ENCODE peak calls at places on chromosomes 5 and 9, in eight cellular contexts. G is pancreas, I is colonic mucosa, C is heart right ventricle, E is mammary epithelial cell, H is ovary, Q is upper lobe of right lung, V is left ventricle myocardium inferior. M is an unnamed sample. For H3K9me3 and H3K4me1, the result is how much of the 10 kb centered on the place peaks cover.

GRCh38 chr9:126682928-126683697 is 69.4 kb downstream of the LMX1B start:
- DNase-seq in C (no peak), H (peak), E (no peak), I (no peak), V (peak), Q (no peak), G (no peak), M (no peak)

GRCh38 chr5:138623053-138623452 is 47.9 kb upstream of the HSPA9 start:
- DNase-seq in E (no peak), G (no peak), H (peak), V (no peak), Q (no peak), C (no peak), I (no peak), M (no peak)

GRCh38 chr9:108759399-108759798 is 96.4 kb downstream of the ACTL7B start:
- DNase-seq in G (peak), Q (no peak), C (no peak), H (no peak), E (no peak), I (no peak), V (no peak), M (no peak)

GRCh38 chr5:59036274-59036961 is 453.5 kb downstream of the RAB3C start:
- DNase-seq in Q (no peak), V (no peak), C (no peak), I (peak), H (no peak), E (peak), G (no peak), M (no peak)

GRCh38 chr9:124621371-124622328 is 114.5 kb upstream of the NR5A1 start:
- DNase-seq in E (peak), Q (no peak), H (no peak), V (no peak), G (no peak), C (no peak), I (no peak), M (no peak)

GRCh38 chr5:134582941-134583340 is 49.7 kb downstream of the SAR1B start:
- DNase-seq in C (no peak), V (no peak), E (no peak), I (no peak), H (no peak), G (peak), Q (peak), M (no peak)

GRCh38 chr5:1042626-1043025 is 34.0 kb downstream of the NKD2 start:
- DNase-seq in H (no peak), E (no peak), G (no peak), C (no peak), I (no peak), V (no peak), Q (no peak), M (no peak)

GRCh38 chr9:129806126-129806525 is 3.1 kb downstream of the TOR1B start:
- DNase-seq in H (no peak), V (no peak), C (no peak), G (no peak), E (no peak), Q (no peak), I (no peak), M (no peak)

GRCh38 chr5:91311697-91312501 is 71.2 kb downstream of the ARRDC3 start:
- DNase-seq in V (peak), E (peak), C (peak), H (peak), I (peak), G (peak), Q (peak), M (no peak)

GRCh38 chr9:14993891-14994554 is 83.8 kb upstream of the FREM1 start:
- DNase-seq in V (no peak), C (no peak), Q (no peak), H (no peak), E (no peak), G (no peak), I (no peak), M (no peak)

GRCh38 chr5:59390074-59390659 is 503.4 kb downstream of the PDE4D start:
- DNase-seq in H (no peak), V (no peak), I (peak), E (no peak), Q (no peak), C (no peak), G (no peak), M (no peak)

DNA sequence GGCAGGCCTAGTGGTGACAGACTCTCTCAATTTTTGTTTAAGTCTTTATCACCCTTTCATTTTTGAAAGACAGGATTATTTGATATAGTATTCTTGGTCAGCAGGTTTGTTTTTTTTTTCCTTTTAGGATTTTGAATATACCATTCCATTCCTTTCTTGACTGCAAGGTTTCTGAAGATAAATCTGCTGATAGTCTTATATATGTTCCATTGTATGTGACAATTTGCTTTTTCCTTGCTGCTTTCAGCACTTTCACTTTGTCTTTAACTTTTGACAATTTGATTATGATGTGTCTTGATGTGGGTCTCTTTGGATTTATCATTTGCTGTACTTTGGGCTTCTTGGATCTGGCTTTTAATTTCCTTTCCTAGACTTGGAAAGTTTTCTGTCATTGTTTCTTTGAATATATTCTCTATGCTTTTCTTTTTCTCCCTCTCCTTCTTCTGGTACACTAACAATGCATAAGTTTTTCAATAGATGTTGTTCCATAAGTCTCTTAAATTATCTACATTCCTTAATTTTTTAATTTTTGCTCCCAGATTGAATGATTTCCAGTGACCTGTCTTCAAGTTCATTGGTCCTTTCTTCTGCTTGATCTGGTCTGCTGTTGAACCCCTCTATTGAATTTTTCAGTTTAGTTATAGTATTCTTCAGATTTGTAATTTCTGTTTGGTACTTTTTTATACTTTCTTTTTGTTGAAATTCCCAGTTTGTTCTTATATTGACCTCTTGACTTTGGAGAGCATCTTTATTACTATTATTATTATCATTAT is 14.6 kb upstream of the FBXW2 start:
- DNase-seq in Q (no peak), G (no peak), I (no peak), C (no peak), H (no peak), E (no peak), V (no peak), M (no peak)
- H3K9me3 ChIP-seq in Q (under half), G (under half), I (under half), C (under half), H (under half), E (under half), V (half or more), M (under half)

DNA sequence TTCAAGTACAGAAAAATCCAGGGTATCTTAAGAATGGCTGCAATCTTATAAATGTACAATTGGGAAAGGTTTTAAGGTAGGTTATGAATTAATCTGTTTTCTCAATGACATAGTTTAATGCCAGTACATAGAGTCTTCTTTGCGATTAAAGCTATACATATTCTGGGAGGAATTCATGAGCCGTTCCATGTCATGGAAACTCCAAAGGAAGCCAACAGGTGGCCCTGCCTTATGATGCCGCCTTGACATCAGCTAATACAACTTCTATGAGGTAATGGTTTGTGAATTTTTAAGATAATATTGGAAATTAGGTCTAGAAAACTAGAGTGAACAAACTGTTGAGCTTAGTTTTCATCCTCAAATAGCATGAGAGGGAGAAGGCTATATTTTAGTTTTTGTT is 713.4 kb downstream of the EFNA5 start:
- DNase-seq in Q (no peak), V (no peak), G (no peak), H (no peak), I (no peak), E (no peak), C (no peak), M (no peak)
- H3K4me1 ChIP-seq in Q (under half), V (under half), G (under half), H (under half), I (under half), E (under half), C (under half), M (under half)

GRCh38 chr5:143245929-143246561 is 157.4 kb downstream of the NR3C1 start:
- DNase-seq in H (no peak), G (no peak), Q (no peak), E (peak), C (no peak), I (no peak), V (no peak), M (no peak)

GRCh38 chr5:143241892-143242291 is 161.6 kb downstream of the NR3C1 start:
- DNase-seq in C (no peak), E (peak), Q (no peak), G (no peak), I (no peak), V (no peak), H (no peak), M (no peak)

GRCh38 chr5:143244990-143245389 is 158.5 kb downstream of the NR3C1 start:
- DNase-seq in V (no peak), E (peak), G (no peak), H (no peak), C (no peak), I (no peak), Q (no peak), M (no peak)

GRCh38 chr5:143243103-143243502 is 160.4 kb downstream of the NR3C1 start:
- DNase-seq in C (no peak), G (no peak), H (no peak), V (no peak), Q (no peak), E (no peak), I (no peak), M (no peak)

GRCh38 chr5:143244000-143244736 is 159.3 kb downstream of the NR3C1 start:
- DNase-seq in C (no peak), H (no peak), I (peak), E (peak), V (peak), G (peak), Q (no peak), M (no peak)
- TF ChIP-seq CTCF in C (no peak), H (no peak), I (no peak), E (no peak), V (no peak), G (no peak), Q (no peak), M (no peak)

GRCh38 chr5:141095263-141095641 is 837 bp downstream of the PCDHB2 start:
- DNase-seq in V (no peak), H (no peak), E (no peak), C (no peak), Q (no peak), G (no peak), I (no peak), M (no peak)
- H3K9me3 ChIP-seq in V (half or more), H (under half), E (under half), C (under half), Q (under half), G (under half), I (under half), M (under half)

GRCh38 chr9:132485454-132485853 is 75.4 kb downstream of the CFAP77 start:
- DNase-seq in G (no peak), E (no peak), H (no peak), V (no peak), C (no peak), Q (no peak), I (no peak), M (no peak)
- H3K4me1 ChIP-seq in G (under half), E (under half), H (under half), V (under half), C (under half), Q (under half), I (under half), M (under half)

GRCh38 chr5:160167623-160168165 is 48.4 kb upstream of the PWWP2A start:
- DNase-seq in H (no peak), E (peak), G (no peak), I (no peak), Q (no peak), C (no peak), V (no peak), M (peak)

GRCh38 chr5:160162910-160163309 is 43.7 kb upstream of the PWWP2A start:
- DNase-seq in E (no peak), Q (no peak), I (no peak), C (no peak), V (no peak), G (no peak), H (no peak), M (no peak)

GRCh38 chr5:160166973-160167622 is 47.8 kb upstream of the PWWP2A start:
- DNase-seq in E (no peak), H (no peak), V (no peak), G (no peak), I (no peak), C (no peak), Q (no peak), M (no peak)

GRCh38 chr5:160166069-160166972 is 47.1 kb upstream of the PWWP2A start:
- DNase-seq in C (no peak), Q (no peak), G (no peak), H (no peak), E (no peak), I (no peak), V (no peak), M (no peak)

DNA sequence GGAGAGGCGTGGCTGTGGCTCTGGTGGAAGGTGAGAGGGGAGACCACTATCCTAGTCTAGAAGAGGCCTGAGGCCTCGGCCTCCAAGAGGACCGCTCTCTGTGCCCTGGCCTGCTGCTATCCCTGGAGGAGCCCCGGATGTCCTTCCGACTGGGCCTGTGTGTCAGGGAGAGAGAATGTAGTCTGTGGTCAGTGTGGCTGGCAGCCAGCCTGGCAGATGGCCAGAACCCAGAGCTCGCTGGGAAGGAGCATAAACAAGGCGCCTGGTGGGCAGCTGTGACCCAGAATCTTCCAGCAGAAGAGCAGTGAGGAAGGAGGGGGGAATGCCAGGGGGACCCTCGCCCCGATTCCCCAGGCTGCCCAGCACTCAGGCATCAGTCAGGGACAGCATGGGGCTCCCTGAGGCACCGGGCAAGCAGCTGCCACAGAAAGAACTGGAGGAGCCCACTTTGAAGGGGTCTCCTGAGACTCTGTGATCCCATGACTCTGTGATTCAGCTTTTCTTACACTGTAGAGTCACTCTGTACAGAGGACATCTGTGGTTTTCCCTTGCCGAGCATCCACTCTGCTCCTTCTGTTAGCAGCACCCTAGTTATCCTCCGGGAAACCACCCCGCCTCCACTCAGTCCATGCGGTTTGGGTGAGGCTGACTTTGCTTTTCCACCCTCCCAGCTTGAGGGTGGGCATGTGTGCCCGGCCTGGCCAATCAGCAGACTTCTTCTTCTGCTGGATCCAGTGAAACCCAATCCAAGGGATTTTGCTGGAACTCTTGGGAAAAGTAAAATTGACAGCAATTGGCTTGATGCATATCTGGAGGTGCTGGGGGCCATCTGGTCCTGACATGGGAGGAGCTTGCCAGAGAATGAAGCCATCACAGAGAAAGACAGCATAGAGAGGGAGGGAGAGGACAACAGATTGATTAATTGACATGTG is 46.2 kb upstream of the PWWP2A start:
- DNase-seq in H (peak), E (peak), C (peak), Q (peak), G (peak), V (peak), I (peak), M (peak)
- TF ChIP-seq CTCF in H (no peak), E (no peak), C (no peak), Q (no peak), G (no peak), V (no peak), I (no peak), M (no peak)

GRCh38 chr9:5560439-5560838 is 50.1 kb downstream of the PDCD1LG2 start:
- DNase-seq in V (no peak), Q (no peak), G (no peak), E (no peak), I (no peak), C (no peak), H (no peak), M (no peak)
- H3K9me3 ChIP-seq in V (under half), Q (under half), G (under half), E (under half), I (under half), C (under half), H (under half), M (under half)

DNA sequence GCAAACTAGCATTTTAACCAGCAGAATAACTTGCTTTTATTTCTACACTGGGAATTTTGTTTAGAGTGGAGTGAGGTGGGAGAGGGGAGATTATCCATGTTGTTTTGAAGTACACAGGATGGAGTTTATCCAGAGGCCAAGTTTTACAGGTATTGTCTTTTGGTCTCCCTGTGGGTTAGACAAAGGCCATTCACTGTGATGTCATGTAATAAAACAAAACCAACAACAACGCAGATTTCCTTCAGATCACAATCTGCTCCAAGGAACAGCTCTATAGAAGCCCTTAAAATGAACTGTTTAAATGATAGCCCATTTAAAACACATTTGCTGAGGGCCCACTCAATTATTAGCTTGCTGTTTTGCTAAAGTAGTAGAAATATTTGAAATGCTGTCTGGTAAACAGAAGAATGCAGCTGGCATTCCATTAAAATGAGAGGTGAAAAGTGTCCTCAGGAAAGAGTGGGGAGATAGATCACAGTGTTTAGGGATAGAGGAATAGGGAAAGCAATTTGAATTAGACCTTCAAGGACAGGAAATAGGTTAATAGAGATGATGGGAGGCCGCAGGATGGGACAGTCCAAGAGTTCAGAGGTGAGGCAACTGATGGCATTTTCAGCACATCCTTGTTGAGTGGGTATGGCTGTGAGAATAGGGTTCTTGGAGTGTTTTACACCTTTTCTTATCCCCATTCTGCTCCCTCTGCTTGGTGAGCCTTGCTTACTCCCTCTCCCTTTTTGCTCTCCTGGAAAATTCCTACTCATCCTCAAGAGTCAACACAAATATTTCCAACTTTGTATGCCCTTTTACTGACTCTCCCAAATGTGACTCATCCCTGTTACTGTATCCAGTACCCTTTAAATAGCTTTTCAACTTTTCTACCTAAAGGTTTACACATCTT is 140.1 kb upstream of the NR3C1 start:
- DNase-seq in H (no peak), I (no peak), C (no peak), V (no peak), E (peak), G (no peak), Q (no peak), M (no peak)
- H3K4me1 ChIP-seq in H (under half), I (under half), C (under half), V (under half), E (under half), G (under half), Q (under half), M (under half)

GRCh38 chr5:43643327-43643726 is 40.3 kb downstream of the NNT start:
- DNase-seq in V (no peak), I (no peak), H (no peak), E (no peak), C (no peak), Q (no peak), G (no peak), M (no peak)
- TF ChIP-seq CTCF in V (no peak), I (no peak), H (no peak), E (no peak), C (no peak), Q (no peak), G (no peak), M (no peak)

DNA sequence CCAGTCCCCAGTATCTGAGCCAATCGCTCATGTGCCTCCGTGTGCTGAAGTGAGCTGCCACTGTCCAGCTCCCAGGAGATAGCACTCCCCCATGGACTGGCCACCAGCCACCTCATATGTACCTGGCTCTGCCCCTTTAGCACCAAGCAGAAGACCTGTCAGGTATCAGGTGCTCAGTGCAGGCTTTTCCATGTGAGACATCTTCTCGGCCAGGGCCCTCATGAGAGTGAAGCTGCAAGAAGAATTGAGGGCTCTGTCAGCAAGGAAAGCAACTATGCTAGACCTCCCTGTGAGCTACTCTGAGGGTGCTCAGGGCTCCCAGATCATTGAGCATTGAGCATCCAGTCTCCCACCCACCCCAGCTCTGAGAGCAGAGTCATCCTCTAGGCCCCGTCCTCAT is 264.2 kb upstream of the ADAMTS16 start:
- DNase-seq in I (no peak), G (no peak), Q (no peak), H (no peak), E (no peak), C (no peak), V (no peak), M (no peak)
- H3K9me3 ChIP-seq in I (under half), G (under half), Q (under half), H (under half), E (under half), C (under half), V (under half), M (under half)

M was measured in right lobe of liver.